ENCODE peak calls at places on chromosomes 6 and 20, in nine cellular contexts. E is H7; J is BJ; O is activated CD8-positive, alpha-beta memory T cell treated with anti-CD3 and anti-CD28 coated beads for 48 hours; T is left lobe of liver; X is GF-D8; Z is activated CD4-positive, alpha-beta T cell treated with anti-CD3 and anti-CD28 coated beads for 36 hours; L is A172; K is ovary. H is an unnamed sample.

GRCh38 chr6:8085053-8085511 is 17.3 kb downstream of the EEF1E1 start:
- DNase-seq in E (no peak), J (peak), O (no peak), T (peak), X (no peak), Z (no peak), L (peak), K (peak), H (peak)

GRCh38 chr20:37852666-37853065 is 50.3 kb upstream of the VSTM2L start:
- DNase-seq in E (no peak), J (no peak), O (no peak), T (no peak), X (no peak), Z (no peak), L (no peak), K (no peak), H (no peak)

GRCh38 chr6:39365281-39366074 is 43.0 kb upstream of the KCNK16 start:
- DNase-seq in E (peak), J (no peak), O (no peak), T (no peak), X (no peak), Z (peak), L (peak), K (no peak), H (no peak)

GRCh38 chr6:20202070-20202658 is 10.1 kb downstream of the MBOAT1 start:
- DNase-seq in E (no peak), J (no peak), O (no peak), T (no peak), X (peak), Z (no peak), L (peak), K (no peak), H (no peak)

GRCh38 chr20:39458452-39458851 is 496.3 kb downstream of the DHX35 start:
- DNase-seq in E (no peak), J (no peak), O (no peak), T (no peak), X (no peak), Z (no peak), L (no peak), K (no peak), H (no peak)

GRCh38 chr6:6591778-6592388 is 3.4 kb downstream of the LY86 start:
- DNase-seq in E (no peak), J (no peak), O (no peak), T (no peak), X (peak), Z (no peak), L (no peak), K (no peak), H (no peak)

GRCh38 chr6:52020961-52021570 is 66.3 kb downstream of the PKHD1 start:
- DNase-seq in E (no peak), J (no peak), O (no peak), T (no peak), X (no peak), Z (no peak), L (peak), K (no peak), H (no peak)

GRCh38 chr6:137724018-137724403 is 143.0 kb upstream of the TNFAIP3 start:
- DNase-seq in E (no peak), J (no peak), O (no peak), T (peak), X (no peak), Z (no peak), L (no peak), K (no peak), H (no peak)

GRCh38 chr6:107629545-107630147 is 139.7 kb downstream of the SOBP start:
- DNase-seq in E (no peak), J (no peak), O (no peak), T (no peak), X (no peak), Z (no peak), L (no peak), K (no peak), H (no peak)

GRCh38 chr6:119182875-119183274 is 104.4 kb upstream of the FAM184A start:
- DNase-seq in E (no peak), J (no peak), O (no peak), T (no peak), X (no peak), Z (no peak), L (no peak), K (no peak), H (no peak)

GRCh38 chr20:32495217-32495565 is 89.9 kb downstream of the NOL4L start:
- DNase-seq in E (peak), J (no peak), O (no peak), T (no peak), X (no peak), Z (no peak), L (no peak), K (no peak), H (peak)

GRCh38 chr6:152054441-152054840 is 247.0 kb downstream of the ESR1 start:
- DNase-seq in E (no peak), J (peak), O (no peak), T (no peak), X (no peak), Z (no peak), L (peak), K (no peak), H (no peak)

GRCh38 chr20:48329676-48330644 is 497.8 kb downstream of the PREX1 start:
- DNase-seq in E (peak), J (no peak), O (no peak), T (no peak), X (no peak), Z (peak), L (no peak), K (peak), H (no peak)

GRCh38 chr20:58568441-58568931 is 53.3 kb upstream of the APCDD1L start:
- DNase-seq in E (peak), J (no peak), O (no peak), T (no peak), X (no peak), Z (no peak), L (no peak), K (peak), H (no peak)

GRCh38 chr6:149560736-149561135 is 5.4 kb upstream of the GINM1 start:
- DNase-seq in E (peak), J (no peak), O (no peak), T (no peak), X (no peak), Z (peak), L (no peak), K (no peak), H (no peak)

GRCh38 chr6:35168461-35168861 is 27.3 kb upstream of the TCP11 start:
- DNase-seq in E (no peak), J (no peak), O (no peak), T (no peak), X (no peak), Z (no peak), L (no peak), K (no peak), H (no peak)

GRCh38 chr6:44701038-44701636 is 313.6 kb downstream of the CDC5L start:
- DNase-seq in E (no peak), J (no peak), O (no peak), T (no peak), X (no peak), Z (peak), L (no peak), K (no peak), H (no peak)

GRCh38 chr20:61185841-61186601 is 66.0 kb upstream of the CDH4 start:
- DNase-seq in E (no peak), J (peak), O (no peak), T (no peak), X (no peak), Z (no peak), L (peak), K (no peak), H (no peak)

GRCh38 chr20:50346372-50347347 is 156.0 kb downstream of the CEBPB start:
- DNase-seq in E (no peak), J (no peak), O (no peak), T (peak), X (peak), Z (peak), L (peak), K (peak), H (peak)

GRCh38 chr6:160881409-160881808 is 110.2 kb upstream of the MAP3K4 start:
- DNase-seq in E (no peak), J (no peak), O (no peak), T (no peak), X (no peak), Z (no peak), L (no peak), K (no peak), H (no peak)

GRCh38 chr20:10504893-10505292 is 69.8 kb downstream of the SLX4IP start:
- DNase-seq in E (no peak), J (no peak), O (no peak), T (no peak), X (peak), Z (no peak), L (no peak), K (no peak), H (no peak)

GRCh38 chr6:18078875-18079274 is 43.6 kb downstream of the NHLRC1 start:
- DNase-seq in E (no peak), J (no peak), O (no peak), T (no peak), X (no peak), Z (no peak), L (no peak), K (no peak), H (no peak)

GRCh38 chr6:40586800-40587201 is 363 bp downstream of the LRFN2 start:
- DNase-seq in E (peak), J (no peak), O (no peak), T (no peak), X (no peak), Z (peak), L (no peak), K (peak), H (peak)

H was measured in psoas muscle.